ENCODE peak calls at places on chromosomes 11 and 22, in seven cellular contexts. V, H, F, J, T, A and O are unnamed samples.

GRCh38 chr11:69384548-69385465 is 90.9 kb downstream of the MYEOV start:
- DNase-seq in V (no peak), H (no peak), F (peak), J (no peak), T (peak), A (no peak), O (no peak)

GRCh38 chr11:57523419-57523818 is 7.1 kb downstream of the TIMM10 start:
- DNase-seq in V (no peak), H (no peak), F (no peak), J (no peak), T (no peak), A (no peak), O (no peak)

GRCh38 chr11:118615282-118615979 is 8.0 kb downstream of the PHLDB1 start:
- DNase-seq in V (no peak), H (no peak), F (no peak), J (no peak), T (peak), A (no peak), O (no peak)

GRCh38 chr11:48095779-48096470 is 115.6 kb downstream of the PTPRJ start:
- DNase-seq in V (no peak), H (no peak), F (no peak), J (peak), T (no peak), A (no peak), O (no peak)

GRCh38 chr11:75654314-75654713 is 14.5 kb downstream of the MAP6 start:
- DNase-seq in V (peak), H (peak), F (no peak), J (no peak), T (no peak), A (no peak), O (peak)

GRCh38 chr11:67652965-67653845 is 2.7 kb upstream of the ACY3 start:
- DNase-seq in V (no peak), H (no peak), F (no peak), J (no peak), T (no peak), A (no peak), O (no peak)

GRCh38 chr22:46501701-46502100 is 35.7 kb downstream of the CELSR1 start:
- DNase-seq in V (peak), H (peak), F (no peak), J (no peak), T (no peak), A (peak), O (no peak)

GRCh38 chr11:120869516-120870011 is 154.3 kb upstream of the TBCEL start:
- DNase-seq in V (no peak), H (no peak), F (no peak), J (no peak), T (no peak), A (no peak), O (no peak)

GRCh38 chr11:46238078-46238966 is 39.1 kb upstream of the CREB3L1 start:
- DNase-seq in V (no peak), H (peak), F (peak), J (peak), T (peak), A (peak), O (peak)

GRCh38 chr11:67648140-67648795 is 2.3 kb downstream of the ACY3 start:
- DNase-seq in V (no peak), H (no peak), F (peak), J (no peak), T (no peak), A (no peak), O (peak)

GRCh38 chr11:95108671-95109551 is 19.3 kb downstream of the ENDOD1 start:
- DNase-seq in V (no peak), H (peak), F (no peak), J (no peak), T (no peak), A (peak), O (no peak)

GRCh38 chr22:19722175-19722914 is 994 bp upstream of the GP1BB start:
- DNase-seq in V (no peak), H (no peak), F (no peak), J (no peak), T (no peak), A (no peak), O (no peak)

GRCh38 chr22:19724927-19725661 is 1.8 kb downstream of the GP1BB start:
- DNase-seq in V (no peak), H (no peak), F (no peak), J (no peak), T (no peak), A (no peak), O (no peak)

GRCh38 chr22:19723990-19724827 is 870 bp downstream of the GP1BB start:
- DNase-seq in V (peak), H (peak), F (no peak), J (no peak), T (peak), A (no peak), O (peak)

GRCh38 chr22:19722915-19723164 is 499 bp upstream of the GP1BB start:
- DNase-seq in V (no peak), H (no peak), F (no peak), J (no peak), T (no peak), A (no peak), O (no peak)

DNA sequence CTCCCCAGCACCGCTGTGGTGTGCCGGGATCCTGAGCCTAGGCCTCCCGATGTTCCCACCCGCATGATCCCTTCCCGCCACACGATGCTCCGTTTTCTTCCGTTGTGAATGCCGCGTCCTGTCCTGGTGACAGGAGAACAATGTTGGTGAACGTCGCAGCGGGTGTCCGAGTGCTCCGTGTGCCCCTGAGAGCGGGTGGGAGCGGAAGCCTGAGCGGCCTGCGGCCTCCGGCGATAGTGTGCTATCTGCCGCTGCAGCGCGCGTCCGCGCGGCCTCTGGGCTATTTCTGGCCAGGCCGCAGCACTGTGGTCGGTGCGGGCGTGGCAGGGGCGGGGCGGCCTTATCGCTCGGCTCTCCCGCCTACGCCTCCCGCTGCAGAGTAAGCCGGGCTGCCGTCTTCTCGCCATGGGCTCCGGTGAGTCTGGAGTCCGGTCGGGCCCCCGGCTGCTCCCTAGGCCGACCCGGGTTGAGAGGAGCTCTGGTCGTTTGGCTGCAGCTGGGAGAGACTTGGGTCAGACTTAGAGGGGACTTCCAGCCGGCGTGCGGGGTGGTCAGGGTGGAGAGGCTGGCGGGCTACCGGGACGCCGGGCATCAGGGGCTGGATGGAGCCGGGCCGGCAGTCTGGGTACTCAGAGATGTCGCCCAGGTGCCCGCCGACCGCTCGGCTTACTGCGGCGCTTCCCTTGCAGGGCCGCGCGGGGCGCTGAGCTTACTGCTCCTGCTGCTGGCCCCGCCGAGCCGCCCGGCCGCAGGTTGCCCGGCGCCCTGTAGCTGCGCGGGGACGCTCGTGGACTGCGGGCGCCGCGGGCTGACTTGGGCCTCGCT is at the start of gene GP1BB:
- DNase-seq in V (peak), H (no peak), F (peak), J (no peak), T (no peak), A (no peak), O (peak)
- TF ChIP-seq CTCF in V (no peak), H (no peak), F (no peak), J (no peak), T (peak), A (no peak), O (no peak)

DNA sequence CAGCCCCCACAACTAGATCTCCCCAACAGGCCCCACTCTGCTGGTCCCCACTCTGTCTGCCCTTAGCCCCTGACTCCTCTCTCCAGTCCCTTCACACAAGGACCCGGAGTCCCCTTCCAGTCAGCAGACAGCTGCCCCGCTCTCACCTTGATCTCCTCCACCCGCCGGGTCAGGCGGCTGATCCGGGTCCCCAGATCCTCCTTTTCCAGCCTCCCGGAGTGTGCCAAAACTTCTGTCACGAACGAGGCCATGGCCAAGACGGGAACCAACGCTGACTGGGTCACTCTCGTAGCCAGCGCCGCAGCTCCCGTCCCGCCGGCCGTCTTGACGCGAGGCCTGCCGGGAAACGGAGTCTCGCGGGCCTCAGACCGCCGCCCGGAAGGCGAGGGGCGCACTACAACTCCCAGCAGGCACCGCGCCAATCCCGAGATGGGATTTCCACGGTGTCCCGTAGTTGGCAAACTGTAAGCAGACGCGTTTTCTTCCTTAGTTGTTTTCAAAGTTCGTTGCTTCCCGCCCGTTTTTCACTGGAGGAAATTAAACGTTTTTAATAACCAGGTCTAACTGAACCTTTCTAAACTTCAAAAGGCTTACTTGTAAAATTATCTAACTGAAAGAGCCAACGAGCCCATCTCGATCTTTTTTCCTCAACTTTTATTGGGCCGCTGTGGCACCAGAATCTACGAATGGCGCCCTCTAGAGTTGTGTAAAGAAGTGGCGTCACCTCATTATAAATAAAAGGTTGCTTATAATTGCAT is at the start of gene ZW10:
- DNase-seq in V (peak), H (peak), F (peak), J (peak), T (peak), A (peak), O (peak)
- TF ChIP-seq CTCF in V (peak), H (peak), F (peak), J (peak), T (peak), A (peak), O (peak)

GRCh38 chr11:61669417-61669816 is 10.8 kb upstream of the DAGLA start:
- DNase-seq in V (no peak), H (no peak), F (no peak), J (no peak), T (no peak), A (no peak), O (no peak)

GRCh38 chr11:61675826-61676225 is 4.4 kb upstream of the DAGLA start:
- DNase-seq in V (no peak), H (peak), F (no peak), J (no peak), T (no peak), A (peak), O (no peak)

GRCh38 chr11:61667684-61668320 is 12.4 kb upstream of the DAGLA start:
- DNase-seq in V (no peak), H (no peak), F (no peak), J (no peak), T (no peak), A (no peak), O (no peak)

GRCh38 chr11:61670626-61671025 is 9.6 kb upstream of the DAGLA start:
- DNase-seq in V (no peak), H (no peak), F (no peak), J (no peak), T (no peak), A (no peak), O (no peak)

GRCh38 chr11:61671527-61671926 is 8.7 kb upstream of the DAGLA start:
- DNase-seq in V (peak), H (no peak), F (no peak), J (no peak), T (no peak), A (peak), O (no peak)
- TF ChIP-seq CTCF in V (peak), H (peak), F (no peak), J (no peak), T (no peak), A (peak), O (peak)

GRCh38 chr22:21448627-21449416 is 18.4 kb upstream of the TMEM191C start:
- DNase-seq in V (no peak), H (no peak), F (no peak), J (peak), T (no peak), A (no peak), O (no peak)

GRCh38 chr22:21450858-21451331 is 16.3 kb upstream of the TMEM191C start:
- DNase-seq in V (no peak), H (no peak), F (no peak), J (no peak), T (no peak), A (no peak), O (no peak)

GRCh38 chr22:21447694-21448402 is 19.3 kb upstream of the TMEM191C start:
- DNase-seq in V (no peak), H (no peak), F (no peak), J (peak), T (no peak), A (no peak), O (no peak)

GRCh38 chr22:21450320-21450831 is 16.8 kb upstream of the TMEM191C start:
- DNase-seq in V (no peak), H (no peak), F (no peak), J (peak), T (no peak), A (no peak), O (no peak)

GRCh38 chr22:21449531-21450319 is 17.5 kb upstream of the TMEM191C start:
- DNase-seq in V (no peak), H (peak), F (no peak), J (peak), T (no peak), A (no peak), O (no peak)
- TF ChIP-seq CTCF in V (no peak), H (no peak), F (no peak), J (no peak), T (no peak), A (no peak), O (no peak)

DNA sequence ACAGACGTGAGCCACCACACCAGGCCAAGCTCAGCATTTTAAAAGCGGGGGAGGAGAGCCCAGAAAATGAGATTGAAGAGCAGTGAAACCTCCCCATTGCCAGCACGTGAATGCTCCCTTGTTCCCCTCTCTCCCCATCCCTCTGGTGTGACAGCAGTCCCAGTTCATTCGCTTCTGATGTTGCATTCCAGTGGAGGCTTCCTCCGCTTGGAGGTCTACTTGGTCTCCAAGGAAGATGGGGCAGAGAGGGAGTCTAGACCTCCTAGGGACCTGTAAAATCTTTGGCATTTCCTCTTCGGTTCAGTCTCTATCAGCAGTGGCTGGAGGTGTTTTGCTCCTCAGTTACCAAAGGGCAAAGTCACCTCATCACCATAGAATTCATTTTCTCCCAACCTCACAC is 30.2 kb upstream of the EP300 start:
- DNase-seq in V (no peak), H (no peak), F (no peak), J (no peak), T (no peak), A (no peak), O (no peak)
- TF ChIP-seq CTCF in V (no peak), H (no peak), F (no peak), J (no peak), T (no peak), A (no peak), O (no peak)

DNA sequence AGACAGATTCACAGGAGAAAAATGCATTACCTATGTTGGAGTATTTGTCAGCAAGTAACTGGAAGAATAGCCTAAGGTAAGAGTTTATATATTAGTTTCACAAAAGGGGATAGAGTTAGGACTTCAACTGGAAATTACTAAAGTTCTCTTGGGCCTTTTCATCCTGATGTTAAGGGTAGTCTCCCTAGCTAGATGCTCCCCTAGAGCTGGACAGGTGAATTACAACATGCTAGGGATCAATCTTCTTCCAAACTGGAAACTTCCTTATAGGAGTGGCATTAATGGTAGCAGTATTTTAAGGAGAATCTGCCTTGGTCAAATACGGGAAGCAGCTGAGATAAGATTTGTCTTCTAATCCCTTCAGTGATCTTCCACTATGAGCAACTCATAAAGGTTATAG is 632.8 kb upstream of the RAG2 start:
- DNase-seq in V (no peak), H (no peak), F (no peak), J (no peak), T (no peak), A (no peak), O (no peak)
- TF ChIP-seq CTCF in V (peak), H (no peak), F (no peak), J (no peak), T (no peak), A (no peak), O (no peak)